ENCODE peak calls at places on chromosomes 6 and 20, in six cellular contexts. L is nephron progenitor cell, S is psoas muscle, D is HFF-Myc, B is RWPE1, A is GM13977. Z is an unnamed sample.

GRCh38 chr6:162249907-162250642 is 477.5 kb downstream of the PRKN start:
- DNase-seq in D (no peak), L (no peak), B (no peak), S (no peak), A (no peak), Z (no peak)

GRCh38 chr6:5087389-5087788 is 2.2 kb downstream of the PPP1R3G start:
- DNase-seq in L (no peak), S (peak; percentile 42), A (no peak), D (no peak), B (no peak), Z (no peak)

GRCh38 chr6:105618247-105618646 is 215.4 kb upstream of the PREP start:
- DNase-seq in S (no peak), A (no peak), B (no peak), D (no peak), L (no peak), Z (no peak)

GRCh38 chr6:34182751-34183531 is 37.1 kb upstream of the GRM4 start:
- DNase-seq in D (no peak), A (peak; percentile 81), S (no peak), L (no peak), B (no peak), Z (no peak)

GRCh38 chr6:153117986-153118886 is 12.8 kb downstream of the RGS17 start:
- DNase-seq in D (peak; percentile 25), A (peak; percentile 41), L (no peak), B (peak; percentile 79), S (no peak), Z (peak; percentile 44)

GRCh38 chr6:3601570-3601969 is 144.7 kb upstream of the SLC22A23 start:
- DNase-seq in L (no peak), D (no peak), A (no peak), S (no peak), B (no peak), Z (no peak)

GRCh38 chr6:36349240-36349639 is 12.6 kb upstream of the BNIP5 start:
- DNase-seq in D (no peak), B (peak; percentile 79), S (no peak), A (no peak), L (no peak), Z (no peak)

GRCh38 chr20:22977047-22977785 is 57.9 kb upstream of the SSTR4 start:
- DNase-seq in D (no peak), A (no peak), L (no peak), S (peak; percentile 30), B (no peak), Z (no peak)

GRCh38 chr6:138728672-138729071 is 44.9 kb upstream of the CCDC28A start:
- DNase-seq in B (no peak), L (no peak), D (no peak), S (no peak), A (no peak), Z (no peak)

GRCh38 chr6:122014961-122015360 is 384.5 kb upstream of the HSF2 start:
- DNase-seq in D (no peak), S (no peak), L (no peak), A (no peak), B (no peak), Z (no peak)

GRCh38 chr6:6771964-6772363 is 183.4 kb downstream of the LY86 start:
- DNase-seq in D (no peak), L (no peak), S (no peak), B (no peak), A (no peak), Z (no peak)

DNA sequence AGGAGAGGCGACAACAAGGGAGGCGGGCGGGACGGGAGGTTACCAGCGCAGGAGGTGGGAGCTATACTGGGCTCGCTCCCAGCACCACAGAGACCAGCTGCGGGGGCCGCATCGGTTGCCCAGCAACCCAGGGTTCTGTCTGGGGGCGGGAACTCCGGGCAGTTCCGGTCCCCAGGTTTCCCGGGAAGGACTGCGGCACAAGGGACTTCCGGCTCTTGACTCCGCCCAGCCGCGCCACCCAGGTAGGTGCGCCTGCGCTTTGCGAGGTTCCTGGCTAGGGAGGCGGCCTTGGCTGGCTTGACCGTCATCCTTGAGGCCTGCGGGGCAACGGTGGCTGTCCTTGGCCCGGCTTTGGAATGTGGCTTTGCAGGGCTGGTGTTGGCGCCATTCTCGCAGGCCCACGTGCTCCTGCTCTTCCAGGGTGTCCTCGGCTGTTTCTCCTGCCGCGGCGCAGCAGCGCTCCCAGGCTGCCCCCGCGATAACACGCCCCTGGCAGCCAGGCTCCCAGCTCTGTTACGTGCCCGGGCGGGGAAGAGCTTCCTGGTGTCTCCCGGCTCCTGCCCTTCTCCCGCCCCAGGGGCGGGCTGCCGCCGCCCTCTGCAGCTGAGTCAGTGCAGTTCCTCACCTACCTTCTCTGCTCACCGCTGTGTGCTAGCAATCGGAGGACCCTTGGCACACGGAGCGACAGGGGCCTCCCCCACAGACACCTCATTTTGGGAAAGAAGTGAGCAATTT is at the start of gene RSPH3:
- DNase-seq in L (peak; percentile 96), S (peak; percentile 93), B (peak; percentile 96), A (peak; percentile 94), D (peak; percentile 80), Z (peak; percentile 59)
- TF ChIP-seq CTCF in L (no peak), S (peak; percentile 11), B (peak; percentile 38), A (peak; percentile 6), D (peak; percentile 9), Z (peak; percentile 20)

DNA sequence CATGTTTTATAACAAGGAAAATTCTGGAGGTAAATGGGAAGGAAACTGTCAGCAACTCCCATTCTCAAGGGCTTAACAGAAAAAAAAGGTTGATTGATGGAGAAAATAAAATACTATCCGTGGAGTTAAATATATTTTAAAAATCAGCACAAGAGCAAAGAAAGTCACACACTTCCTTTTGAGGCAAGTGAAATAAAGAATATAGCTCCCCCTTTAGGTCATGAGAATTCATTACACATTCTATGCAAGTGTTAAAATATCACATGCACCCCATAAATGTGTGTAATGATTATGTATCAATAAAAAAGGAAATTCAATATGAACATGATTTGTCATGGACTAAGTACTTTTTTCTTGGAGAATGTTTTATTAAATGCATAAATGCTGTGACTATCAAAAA is 349.2 kb downstream of the TPBG start:
- DNase-seq in D (no peak), S (no peak), L (no peak), B (peak; percentile 10), A (peak; percentile 32), Z (no peak)
- TF ChIP-seq CTCF in D (peak; percentile 26), S (peak; percentile 21), L (no peak), B (peak; percentile 35), A (peak; percentile 42), Z (peak; percentile 23)

GRCh38 chr20:51404297-51405060 is 138.0 kb downstream of the NFATC2 start:
- DNase-seq in A (peak; percentile 86), S (no peak), D (no peak), B (no peak), L (no peak), Z (no peak)

GRCh38 chr20:51399138-51399890 is 143.2 kb downstream of the NFATC2 start:
- DNase-seq in L (no peak), D (no peak), A (no peak), S (no peak), B (no peak), Z (no peak)

GRCh38 chr20:51402201-51402600 is 140.3 kb downstream of the NFATC2 start:
- DNase-seq in B (no peak), D (no peak), S (no peak), L (no peak), A (no peak), Z (no peak)

GRCh38 chr20:51400051-51400926 is 142.2 kb downstream of the NFATC2 start:
- DNase-seq in L (no peak), B (no peak), D (no peak), S (no peak), A (peak; percentile 85), Z (no peak)

DNA sequence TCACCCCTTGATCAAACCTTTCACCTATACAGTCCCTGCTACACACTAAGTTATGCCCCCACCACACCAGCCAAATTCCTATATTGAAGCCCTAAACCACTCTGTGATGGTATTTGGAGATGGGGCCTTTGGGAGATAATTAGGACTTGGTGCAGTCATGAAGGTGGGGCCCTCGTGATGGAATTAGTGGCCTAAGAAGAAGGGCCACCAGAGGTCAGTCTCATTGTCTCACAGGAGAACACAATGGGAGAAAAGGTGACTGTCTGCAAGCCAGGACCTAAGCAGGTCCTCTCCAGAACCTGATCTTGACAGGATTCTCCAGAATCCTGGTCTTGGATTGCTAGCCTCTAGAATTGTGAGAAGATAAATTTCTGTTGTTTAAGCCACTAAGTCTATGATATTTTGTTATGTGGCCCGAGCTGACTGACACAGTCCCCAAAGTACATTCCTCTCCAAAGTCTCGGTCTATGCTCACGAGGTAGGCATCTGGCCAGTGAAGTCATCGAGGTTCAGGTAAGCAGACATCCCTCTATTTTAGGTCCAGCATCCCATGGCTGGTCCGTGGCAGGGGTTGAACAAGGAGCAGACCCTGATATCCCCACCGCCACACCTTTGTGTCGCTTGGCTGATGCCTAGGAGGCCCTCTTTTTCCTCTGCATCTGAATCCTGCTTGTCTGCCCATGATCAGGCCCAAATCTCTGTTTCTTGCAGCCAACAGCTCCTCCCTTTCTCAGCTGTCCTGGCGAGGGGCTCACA is 138.9 kb downstream of the NFATC2 start:
- DNase-seq in D (no peak), B (no peak), S (no peak), A (no peak), L (no peak), Z (no peak)
- TF ChIP-seq CTCF in D (no peak), B (no peak), S (no peak), A (no peak), L (no peak), Z (no peak)

DNA sequence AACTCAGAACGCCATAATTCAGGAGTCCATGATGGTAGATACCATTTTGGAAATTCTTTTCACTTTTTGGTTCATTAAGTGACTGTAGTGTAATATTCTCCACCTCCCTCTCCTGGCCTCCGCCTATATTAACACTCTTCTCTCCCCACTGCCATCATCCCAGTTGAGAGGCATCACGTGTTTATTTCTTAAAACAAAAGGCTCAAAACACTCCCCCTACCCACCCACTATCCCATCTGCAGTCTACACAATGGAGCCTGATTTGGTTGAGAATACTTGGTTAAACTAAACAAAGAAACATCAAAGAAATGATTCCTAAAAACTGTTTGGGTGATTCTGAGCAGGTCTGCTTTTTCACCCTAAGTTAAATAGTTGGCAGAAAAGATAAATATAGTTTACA is 5.8 kb downstream of the TFAP2B start:
- DNase-seq in L (no peak), A (no peak), B (no peak), S (no peak), D (no peak), Z (no peak)
- TF ChIP-seq CTCF in L (no peak), A (no peak), B (no peak), S (no peak), D (no peak), Z (no peak)

GRCh38 chr6:75155586-75155985 is 50.3 kb downstream of the COL12A1 start:
- DNase-seq in A (no peak), D (no peak), L (peak; percentile 3), S (no peak), B (no peak), Z (no peak)

GRCh38 chr6:75154973-75155372 is 50.9 kb downstream of the COL12A1 start:
- DNase-seq in S (no peak), D (no peak), B (no peak), A (no peak), L (no peak), Z (no peak)

GRCh38 chr6:75156186-75156878 is 49.5 kb downstream of the COL12A1 start:
- DNase-seq in D (no peak), A (no peak), S (no peak), L (no peak), B (no peak), Z (no peak)

GRCh38 chr6:75158176-75158575 is 47.7 kb downstream of the COL12A1 start:
- DNase-seq in L (no peak), B (no peak), S (no peak), D (no peak), A (no peak), Z (no peak)

GRCh38 chr6:75157336-75157735 is 48.5 kb downstream of the COL12A1 start:
- DNase-seq in B (no peak), S (no peak), A (no peak), L (no peak), D (no peak), Z (no peak)
- TF ChIP-seq CTCF in B (no peak), S (no peak), A (no peak), L (no peak), D (no peak), Z (no peak)

GRCh38 chr6:98759459-98759858 is 74.9 kb upstream of the POU3F2 start:
- DNase-seq in A (no peak), L (no peak), B (no peak), D (no peak), S (no peak), Z (no peak)
- TF ChIP-seq CTCF in A (no peak), L (no peak), B (no peak), D (no peak), S (no peak), Z (no peak)